ENCODE peak calls at places on chromosome 5, in six cellular contexts. W is BE2C, M is NCI-H510A treated with DMSO at 0.1 percent for 48 hours, G is NCI-H460, R is SW480, U is HFFc6. E is an unnamed sample.

GRCh38 chr5:6766558-6767191 is 53.4 kb downstream of the TENT4A start:
- DNase-seq in W (peak; percentile 96), M (peak; percentile 94), G (peak; percentile 91), R (peak; percentile 95), U (peak; percentile 63), E (peak; percentile 99)

GRCh38 chr5:80736730-80737129 is 81.9 kb upstream of the DHFR start:
- DNase-seq in W (no peak), M (no peak), G (no peak), R (no peak), U (peak; percentile 65), E (no peak)

GRCh38 chr5:168987540-168988300 is 313.2 kb downstream of the SLIT3 start:
- DNase-seq in W (peak; percentile 82), M (peak; percentile 42), G (peak; percentile 60), R (peak; percentile 75), U (peak; percentile 56), E (peak; percentile 87)

GRCh38 chr5:58024151-58024550 is 435.7 kb downstream of the PLK2 start:
- DNase-seq in W (no peak), M (no peak), G (no peak), R (no peak), U (no peak), E (peak; percentile 0)

GRCh38 chr5:170638454-170639220 is 134.8 kb downstream of the KCNIP1 start:
- DNase-seq in W (peak; percentile 82), M (peak; percentile 17), G (peak; percentile 57), R (peak; percentile 56), U (peak; percentile 42), E (peak; percentile 71)

GRCh38 chr5:170362625-170363024 is 26.5 kb downstream of the KCNMB1 start:
- DNase-seq in W (no peak), M (no peak), G (no peak), R (no peak), U (no peak), E (no peak)

GRCh38 chr5:64958757-64959391 is 190.1 kb downstream of the CWC27 start:
- DNase-seq in W (no peak), M (no peak), G (peak; percentile 52), R (peak; percentile 2), U (peak; percentile 45), E (peak; percentile 33)

GRCh38 chr5:53944981-53945380 is 365.4 kb downstream of the ARL15 start:
- DNase-seq in W (no peak), M (no peak), G (peak; percentile 56), R (no peak), U (no peak), E (no peak)

GRCh38 chr5:57291903-57292302 is 118.0 kb downstream of the GPBP1 start:
- DNase-seq in W (no peak), M (no peak), G (no peak), R (no peak), U (no peak), E (no peak)

GRCh38 chr5:96022971-96023370 is 61.3 kb upstream of the ELL2 start:
- DNase-seq in W (no peak), M (no peak), G (no peak), R (no peak), U (no peak), E (no peak)

GRCh38 chr5:178785999-178786398 is 55.5 kb upstream of the ZNF354A start:
- DNase-seq in W (no peak), M (no peak), G (no peak), R (no peak), U (peak; percentile 73), E (no peak)

GRCh38 chr5:176994460-176995121 is 12.0 kb downstream of the UIMC1 start:
- DNase-seq in W (peak; percentile 35), M (no peak), G (no peak), R (no peak), U (no peak), E (no peak)

E was measured in HT-29.